ENCODE peak calls at places on chromosome 9, in five cellular contexts. R is GM12865, E is neural progenitor cell, D is HL-60, Q is astrocyte of the spinal cord. X is an unnamed sample.
A peak's percentile ranks its signal among the peaks of the same experiment; 100 is the strongest.

GRCh38 chr9:81427870-81428269 is 261.5 kb downstream of the TLE1 start:
- DNase-seq in Q (no peak), R (no peak), D (peak; percentile 3), E (no peak), X (no peak)

GRCh38 chr9:137236936-137237421 is 4.1 kb upstream of the TUBB4B start:
- DNase-seq in E (peak; percentile 39), R (no peak), D (no peak), Q (no peak), X (no peak)

GRCh38 chr9:138077898-138078540 is 200.4 kb downstream of the CACNA1B start:
- DNase-seq in R (no peak), E (no peak), D (no peak), Q (no peak), X (no peak)

GRCh38 chr9:114488398-114489129 is 16.7 kb downstream of the WHRN start:
- DNase-seq in R (peak; percentile 41), D (no peak), Q (no peak), E (no peak), X (no peak)

GRCh38 chr9:15155826-15156225 is 151.2 kb downstream of the TTC39B start:
- DNase-seq in D (no peak), R (no peak), Q (peak; percentile 34), E (no peak), X (peak; percentile 33)

GRCh38 chr9:113221800-113222481 is 597 bp downstream of the SLC31A1 start:
- DNase-seq in R (peak; percentile 13), Q (no peak), D (no peak), E (no peak), X (no peak)

GRCh38 chr9:91208837-91209236 is 152.9 kb downstream of the AUH start:
- DNase-seq in D (no peak), Q (no peak), R (peak; percentile 11), E (no peak), X (no peak)

GRCh38 chr9:123938401-123938800 is 8.5 kb upstream of the DENND1A start:
- DNase-seq in Q (no peak), E (no peak), D (no peak), R (no peak), X (no peak)

GRCh38 chr9:86175743-86176456 is 76.5 kb upstream of the GOLM1 start:
- DNase-seq in R (peak; percentile 20), Q (no peak), E (no peak), D (no peak), X (no peak)

GRCh38 chr9:115137511-115137910 is 19.6 kb upstream of the TNC start:
- DNase-seq in E (no peak), Q (no peak), D (no peak), R (no peak), X (no peak)

GRCh38 chr9:16811987-16812685 is 58.3 kb downstream of the BNC2 start:
- DNase-seq in E (no peak), R (no peak), Q (no peak), D (no peak), X (no peak)

GRCh38 chr9:130663258-130664171 is 879 bp upstream of the PRDM12 start:
- DNase-seq in Q (no peak), R (no peak), E (peak; percentile 65), D (no peak), X (no peak)

GRCh38 chr9:17906204-17906840 is 327.5 kb downstream of the SH3GL2 start:
- DNase-seq in E (peak; percentile 77), Q (no peak), R (no peak), D (no peak), X (no peak)

GRCh38 chr9:124652994-124653393 is 118.1 kb downstream of the NR6A1 start:
- DNase-seq in R (no peak), Q (no peak), D (no peak), E (no peak), X (no peak)

GRCh38 chr9:132548971-132549649 is 33.3 kb upstream of the BARHL1 start:
- DNase-seq in Q (no peak), E (no peak), R (no peak), D (no peak), X (no peak)

GRCh38 chr9:125815568-125815967 is 68.4 kb downstream of the PBX3 start:
- DNase-seq in R (no peak), Q (peak; percentile 25), D (no peak), E (no peak), X (no peak)

GRCh38 chr9:98521141-98521540 is 187.6 kb downstream of the GABBR2 start:
- DNase-seq in Q (peak; percentile 65), E (no peak), R (no peak), D (no peak), X (peak; percentile 49)

GRCh38 chr9:134171316-134172197 is 7.2 kb upstream of the RNU6ATAC start:
- DNase-seq in D (no peak), Q (peak; percentile 24), E (no peak), R (no peak), X (no peak)

GRCh38 chr9:81815781-81816180 is 112.4 kb upstream of the SPATA31D4 start:
- DNase-seq in Q (no peak), D (no peak), R (no peak), E (no peak), X (no peak)

GRCh38 chr9:89919171-89919681 is 314.4 kb downstream of the GADD45G start:
- DNase-seq in Q (no peak), R (peak; percentile 57), D (no peak), E (peak; percentile 72), X (no peak)

GRCh38 chr9:84322830-84323229 is 17.7 kb downstream of the SLC28A3 start:
- DNase-seq in Q (peak; percentile 57), R (no peak), D (no peak), E (no peak), X (peak; percentile 69)

GRCh38 chr9:19720374-19720773 is 68.5 kb downstream of the SLC24A2 start:
- DNase-seq in Q (peak; percentile 39), R (peak; percentile 9), D (no peak), E (peak; percentile 80), X (no peak)

GRCh38 chr9:545480-545879 is 296.0 kb upstream of the DMRT1 start:
- DNase-seq in E (no peak), Q (no peak), D (no peak), R (no peak), X (no peak)

GRCh38 chr9:114037961-114038723 is 40.0 kb downstream of the AMBP start:
- DNase-seq in Q (no peak), R (no peak), D (no peak), E (peak; percentile 96), X (no peak)

GRCh38 chr9:87578625-87579024 is 81.0 kb downstream of the DAPK1 start:
- DNase-seq in E (no peak), R (peak; percentile 40), Q (no peak), D (no peak), X (no peak)

GRCh38 chr9:129281506-129282145 is 103.6 kb upstream of the IER5L start:
- DNase-seq in R (no peak), D (no peak), E (no peak), Q (no peak), X (no peak)

GRCh38 chr9:4508907-4509589 is 18.8 kb downstream of the SLC1A1 start:
- DNase-seq in Q (peak; percentile 66), E (no peak), R (no peak), D (no peak), X (peak; percentile 66)

GRCh38 chr9:133526721-133527321 is 2.1 kb upstream of the MYMK start:
- DNase-seq in E (no peak), R (no peak), Q (no peak), D (no peak), X (no peak)

GRCh38 chr9:105065119-105066088 is 137.4 kb upstream of the ABCA1 start:
- DNase-seq in Q (no peak), D (no peak), E (no peak), R (no peak), X (no peak)

GRCh38 chr9:35257986-35258664 is 96.3 kb downstream of the UNC13B start:
- DNase-seq in R (no peak), D (peak; percentile 15), E (no peak), Q (no peak), X (no peak)
- H3K4me3 ChIP-seq in R (no peak overlapping the region), D (no peak overlapping the region), E (no peak overlapping the region), Q (no peak overlapping the region), X (no peak overlapping the region)

DNA sequence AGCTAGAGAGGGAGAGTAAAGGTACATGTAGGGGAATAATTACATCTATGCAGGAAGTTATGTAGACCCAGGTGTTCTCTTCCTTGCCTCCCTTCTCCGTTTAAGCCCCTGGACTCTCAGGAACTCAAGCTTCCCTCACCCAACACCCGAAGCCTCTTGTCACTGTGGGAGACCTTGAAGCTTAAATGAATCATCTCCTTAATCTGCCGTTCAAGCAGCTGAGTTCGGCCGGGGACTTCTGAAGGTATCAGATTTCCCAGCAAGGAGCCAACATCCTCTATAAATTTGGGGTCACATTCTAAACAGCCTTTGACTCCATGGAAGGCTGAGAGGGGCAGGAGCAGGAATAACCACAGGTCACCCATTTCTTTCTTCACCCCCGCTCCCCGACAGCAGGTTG is 412 bp downstream of the IZUMO3 start:
- DNase-seq in D (no peak), Q (no peak), E (peak; percentile 15), R (no peak), X (no peak)
- H3K4me3 ChIP-seq in D (no peak overlapping the region), Q (no peak overlapping the region), E (no peak overlapping the region), R (no peak overlapping the region), X (no peak overlapping the region)

GRCh38 chr9:35516481-35516880 is 26.6 kb downstream of the RUSC2 start:
- DNase-seq in R (no peak), D (no peak), E (peak; percentile 18), Q (peak; percentile 72), X (no peak)

GRCh38 chr9:35518212-35518917 is 28.5 kb downstream of the RUSC2 start:
- DNase-seq in R (no peak), Q (peak; percentile 88), E (peak; percentile 83), D (no peak), X (peak; percentile 53)

GRCh38 chr9:35517136-35517535 is 27.2 kb downstream of the RUSC2 start:
- DNase-seq in E (peak; percentile 20), D (no peak), R (no peak), Q (peak; percentile 51), X (no peak)

GRCh38 chr9:35518981-35519679 is 29.2 kb downstream of the RUSC2 start:
- DNase-seq in E (no peak), D (no peak), R (no peak), Q (peak; percentile 36), X (no peak)

GRCh38 chr9:35517552-35518211 is 27.8 kb downstream of the RUSC2 start:
- DNase-seq in R (no peak), D (no peak), Q (no peak), E (no peak), X (no peak)
- H3K4me3 ChIP-seq in R (no peak overlapping the region), D (no peak overlapping the region), Q (no peak overlapping the region), E (no peak overlapping the region), X (no peak overlapping the region)

GRCh38 chr9:128253140-128253990 is 22.4 kb downstream of the GOLGA2 start:
- DNase-seq in E (no peak), R (no peak), Q (no peak), D (no peak), X (no peak)

GRCh38 chr9:128249914-128250838 is 25.6 kb downstream of the GOLGA2 start:
- DNase-seq in Q (peak; percentile 82), E (peak; percentile 94), R (peak; percentile 93), D (peak; percentile 76), X (no peak)

GRCh38 chr9:128250839-128251558 is 24.8 kb downstream of the GOLGA2 start:
- DNase-seq in R (no peak), Q (no peak), E (peak; percentile 34), D (no peak), X (no peak)

GRCh38 chr9:128252317-128253139 is 23.3 kb downstream of the GOLGA2 start:
- DNase-seq in D (no peak), Q (no peak), E (no peak), R (no peak), X (no peak)

DNA sequence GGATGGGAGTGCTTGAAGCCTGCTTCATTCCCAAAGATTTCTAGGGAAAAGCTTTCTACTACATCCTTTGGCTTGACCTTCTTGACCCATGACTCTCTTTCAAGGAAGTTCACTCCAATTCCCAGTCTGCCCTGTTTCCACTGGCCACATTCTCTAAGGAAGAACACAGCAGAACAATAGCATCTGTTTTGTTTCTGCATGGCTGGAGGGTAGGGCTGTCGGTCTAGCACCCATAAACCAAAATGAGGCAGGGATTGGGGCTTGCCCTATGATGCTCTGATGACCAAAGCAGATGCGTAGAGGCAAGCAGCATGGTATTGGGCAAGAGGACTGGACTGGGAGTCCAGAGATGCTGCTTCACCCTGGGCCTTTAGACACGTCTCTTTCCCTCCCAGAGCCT is 24.1 kb downstream of the GOLGA2 start:
- DNase-seq in R (no peak), D (no peak), E (no peak), Q (no peak), X (no peak)
- H3K4me3 ChIP-seq in R (no peak overlapping the region), D (no peak overlapping the region), E (no peak overlapping the region), Q (no peak overlapping the region), X (no peak overlapping the region)